ENCODE peak calls at places on chromosomes 3 and 15, in six cellular contexts. Z is left cardiac atrium; T is D341Med; N is stimulated activated CD4-positive, alpha-beta T cell treated with anti-CD3 and anti-CD28 coated beads, Interleukin-15, amount 100 ng/mL, for 1 hour; E is NCI-H2029 treated with DMSO at 0.1 percent for 48 hours; M is C1 segment of cervical spinal cord. C is an unnamed sample.
A peak's percentile ranks its signal among the peaks of the same experiment; 100 is the strongest.

GRCh38 chr15:49906976-49907375 is 212.1 kb downstream of the ATP8B4 start:
- DNase-seq in Z (no peak), T (no peak), N (no peak), E (no peak), M (no peak), C (no peak)

GRCh38 chr3:64123931-64124330 is 100.6 kb upstream of the PSMD6 start:
- DNase-seq in Z (no peak), T (no peak), N (no peak), E (no peak), M (no peak), C (no peak)

GRCh38 chr3:174337227-174337626 is 521.9 kb upstream of the NAALADL2 start:
- DNase-seq in Z (no peak), T (no peak), N (no peak), E (no peak), M (no peak), C (no peak)

GRCh38 chr15:28049594-28049993 is 49.5 kb downstream of the OCA2 start:
- DNase-seq in Z (no peak), T (no peak), N (no peak), E (no peak), M (no peak), C (no peak)

GRCh38 chr15:59222106-59222505 is 15.5 kb downstream of the LDHAL6B start:
- DNase-seq in Z (no peak), T (no peak), N (no peak), E (no peak), M (no peak), C (peak; percentile 90)

GRCh38 chr15:48672206-48672605 is 26.7 kb upstream of the FBN1 start:
- DNase-seq in Z (no peak), T (no peak), N (no peak), E (no peak), M (no peak), C (no peak)

GRCh38 chr15:85380860-85381535 is 595 bp downstream of the AKAP13 start:
- DNase-seq in Z (peak; percentile 58), T (peak; percentile 75), N (peak; percentile 34), E (no peak), M (no peak), C (no peak)

GRCh38 chr15:47484119-47484518 is 233.2 kb upstream of the SEMA6D start:
- DNase-seq in Z (no peak), T (no peak), N (no peak), E (no peak), M (no peak), C (peak; percentile 77)

GRCh38 chr3:42166214-42166613 is 75.1 kb downstream of the TRAK1 start:
- DNase-seq in Z (no peak), T (no peak), N (no peak), E (no peak), M (no peak), C (no peak)

GRCh38 chr3:12966847-12967750 is 106.1 kb downstream of the IQSEC1 start:
- DNase-seq in Z (no peak), T (no peak), N (peak; percentile 17), E (no peak), M (no peak), C (peak; percentile 22)

GRCh38 chr3:124666067-124666466 is 64.2 kb upstream of the UMPS start:
- DNase-seq in Z (no peak), T (no peak), N (no peak), E (no peak), M (no peak), C (no peak)

GRCh38 chr15:67880651-67881182 is 40.9 kb upstream of the RNU6-1 start:
- DNase-seq in Z (no peak), T (no peak), N (no peak), E (peak; percentile 9), M (no peak), C (peak; percentile 36)

GRCh38 chr3:195182470-195182795 is 88.5 kb downstream of the XXYLT1 start:
- DNase-seq in Z (no peak), T (no peak), N (no peak), E (peak; percentile 39), M (no peak), C (peak; percentile 85)

GRCh38 chr3:43319364-43319763 is 33.0 kb downstream of the SNRK start:
- DNase-seq in Z (peak; percentile 30), T (no peak), N (no peak), E (no peak), M (no peak), C (no peak)

GRCh38 chr15:60510006-60510405 is 31.1 kb upstream of the ICE2 start:
- DNase-seq in Z (no peak), T (no peak), N (no peak), E (no peak), M (no peak), C (no peak)

GRCh38 chr15:56968256-56968655 is 49.8 kb downstream of the TCF12 start:
- DNase-seq in Z (no peak), T (no peak), N (no peak), E (no peak), M (no peak), C (no peak)

GRCh38 chr3:52777959-52778805 is 783 bp downstream of the ITIH1 start:
- DNase-seq in Z (peak; percentile 8), T (no peak), N (no peak), E (no peak), M (no peak), C (no peak)

GRCh38 chr3:58874795-58875194 is 175.0 kb downstream of the CFAP20DC start:
- DNase-seq in Z (no peak), T (no peak), N (no peak), E (no peak), M (no peak), C (no peak)

GRCh38 chr15:65072027-65072426 is 4.2 kb upstream of the RASL12 start:
- DNase-seq in Z (no peak), T (no peak), N (no peak), E (no peak), M (no peak), C (peak; percentile 76)

GRCh38 chr15:96047255-96047931 is 283.1 kb upstream of the NR2F2 start:
- DNase-seq in Z (no peak), T (no peak), N (no peak), E (no peak), M (no peak), C (peak; percentile 90)

C was measured in fibroblast of pulmonary artery.